ENCODE peak calls at places on chromosomes 13 and 19, in seven cellular contexts. T is HepG2, K is SK-N-SH, D is GM23338, E is HCT116, W is K562, S is HL-60. Y is an unnamed sample.

GRCh38 chr13:76019421-76020044 is 383.4 kb downstream of the LMO7 start:
- DNase-seq in D (peak), K (peak), S (no peak), T (peak), E (peak), W (no peak), Y (no peak)

GRCh38 chr13:24664726-24665409 is 15.3 kb upstream of the ATP12A start:
- DNase-seq in D (no peak), W (no peak), E (no peak), S (no peak), T (no peak), K (no peak), Y (no peak)

GRCh38 chr13:53004605-53005004 is 24.0 kb upstream of the OLFM4 start:
- DNase-seq in K (peak), S (no peak), E (no peak), T (no peak), W (no peak), D (no peak), Y (no peak)

GRCh38 chr19:13764821-13765394 is 586 bp downstream of the MRI1 start:
- DNase-seq in T (no peak), E (no peak), S (peak), W (peak), K (peak), D (peak), Y (no peak)

GRCh38 chr13:93341517-93341916 is 114.9 kb downstream of the GPC6 start:
- DNase-seq in W (no peak), T (no peak), S (no peak), E (no peak), D (no peak), K (no peak), Y (no peak)

GRCh38 chr13:82717249-82717648 is 1165.0 kb downstream of the SLITRK1 start:
- DNase-seq in W (no peak), K (no peak), T (no peak), S (no peak), E (no peak), D (no peak), Y (no peak)

GRCh38 chr13:101523732-101524131 is 71.3 kb downstream of the ITGBL1 start:
- DNase-seq in D (no peak), S (no peak), K (no peak), W (no peak), E (no peak), T (no peak), Y (no peak)

GRCh38 chr19:46112527-46112926 is 12.0 kb downstream of the IGFL3 start:
- DNase-seq in E (no peak), W (no peak), K (no peak), T (no peak), S (no peak), D (no peak), Y (no peak)

GRCh38 chr13:27592865-27593264 is 27.5 kb downstream of the LNX2 start:
- DNase-seq in E (no peak), S (no peak), D (no peak), W (no peak), T (no peak), K (no peak), Y (no peak)

GRCh38 chr19:50458396-50459066 is 17.8 kb upstream of the EMC10 start:
- DNase-seq in D (peak), W (no peak), T (no peak), S (no peak), K (no peak), E (no peak), Y (no peak)

GRCh38 chr13:112747256-112747655 is 57.4 kb downstream of the ATP11A start:
- DNase-seq in E (no peak), W (no peak), S (no peak), D (no peak), K (no peak), T (no peak), Y (no peak)

GRCh38 chr13:112179421-112179820 is 112.5 kb downstream of the SOX1 start:
- DNase-seq in W (no peak), D (no peak), K (no peak), T (no peak), E (no peak), S (no peak), Y (no peak)

GRCh38 chr13:43143591-43143990 is 120.2 kb downstream of the DNAJC15 start:
- DNase-seq in K (no peak), S (no peak), D (no peak), T (no peak), W (no peak), E (no peak), Y (no peak)

GRCh38 chr19:47226426-47227346 is 4.3 kb downstream of the BBC3 start:
- DNase-seq in K (peak), T (peak), S (peak), E (peak), W (peak), D (peak), Y (no peak)

GRCh38 chr13:28137556-28137955 is 789 bp upstream of the PAN3 start:
- DNase-seq in D (no peak), W (no peak), T (no peak), E (no peak), K (no peak), S (no peak), Y (no peak)

GRCh38 chr19:6248341-6248740 is 31.4 kb downstream of the MLLT1 start:
- DNase-seq in D (no peak), S (no peak), T (no peak), W (no peak), K (no peak), E (no peak), Y (no peak)

GRCh38 chr13:52809310-52809769 is 39.1 kb downstream of the PCDH8 start:
- DNase-seq in T (peak), K (peak), E (peak), D (peak), S (peak), W (peak), Y (peak)

GRCh38 chr13:84917252-84917878 is 881.9 kb downstream of the SLITRK6 start:
- DNase-seq in W (no peak), S (no peak), D (peak), E (no peak), T (peak), K (peak), Y (no peak)

DNA sequence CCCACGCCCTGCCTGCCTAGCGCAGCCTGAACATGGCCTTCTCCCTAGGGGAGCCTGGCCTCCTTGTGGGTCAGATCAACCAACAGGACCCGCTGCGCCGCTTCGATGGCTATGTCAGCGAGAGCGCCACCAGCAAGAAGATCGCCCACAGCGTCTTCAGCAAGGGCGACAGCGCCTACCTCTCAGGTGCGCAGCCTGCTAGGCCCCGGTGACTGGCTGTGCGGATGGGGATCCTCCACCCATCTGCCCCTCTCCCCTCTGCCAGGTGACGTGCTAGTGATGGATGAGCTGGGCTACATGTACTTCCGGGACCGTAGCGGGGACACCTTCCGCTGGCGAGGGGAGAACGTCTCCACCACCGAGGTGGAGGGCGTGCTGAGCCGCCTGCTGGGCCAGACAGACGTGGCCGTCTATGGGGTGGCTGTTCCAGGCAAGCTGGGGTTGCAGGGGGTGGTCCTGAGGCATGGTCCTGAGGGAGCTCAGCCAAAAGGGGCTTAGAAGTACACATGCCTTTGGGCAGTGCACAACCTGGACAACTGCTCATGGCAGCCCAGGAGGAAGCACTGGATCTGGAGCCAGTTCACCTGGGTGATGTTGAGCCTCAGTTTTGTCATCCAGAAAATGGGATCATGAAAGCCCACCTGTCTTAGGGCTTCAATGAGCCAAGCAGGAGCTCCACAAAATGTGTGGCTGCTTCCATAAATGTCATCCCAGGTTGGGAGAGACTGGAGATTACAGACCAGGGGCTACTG is 10.8 kb upstream of the PGLS start:
- DNase-seq in D (no peak), T (no peak), S (no peak), E (no peak), K (no peak), W (no peak), Y (no peak)
- TF ChIP-seq POLR2AphosphoS5 in D (no peak), T (no peak), S (no peak), E (no peak), K (no peak), W (no peak), Y (no peak)

GRCh38 chr13:36920612-36921185 is 661 bp upstream of the SMAD9 start:
- DNase-seq in W (no peak), S (no peak), T (no peak), K (no peak), D (peak), E (no peak), Y (no peak)
- H3K4me3 ChIP-seq in W (no peak), S (no peak), T (peak), K (peak), D (peak), E (no peak), Y (peak)

GRCh38 chr19:23507441-23507840 is 112.2 kb upstream of the ZNF91 start:
- DNase-seq in W (no peak), D (peak), T (no peak), E (no peak), K (no peak), S (no peak), Y (no peak)
- TF ChIP-seq REST in W (no peak), D (no peak), T (no peak), E (no peak), K (no peak), S (no peak), Y (no peak)

GRCh38 chr13:31001647-31002046 is 69.2 kb downstream of the TEX26 start:
- DNase-seq in T (peak), K (no peak), E (no peak), D (no peak), S (no peak), W (no peak), Y (no peak)
- TF ChIP-seq POLR2AphosphoS5 in T (no peak), K (no peak), E (no peak), D (no peak), S (no peak), W (no peak), Y (no peak)

GRCh38 chr19:52992109-52993004 is 21.4 kb upstream of the ERVV-1 start:
- DNase-seq in E (no peak), K (peak), W (peak), S (no peak), T (no peak), D (peak), Y (peak)
- H3K4me3 ChIP-seq in E (no peak), K (peak), W (peak), S (no peak), T (no peak), D (peak), Y (peak)

GRCh38 chr19:19447536-19448237 is 42.2 kb downstream of the GATAD2A start:
- DNase-seq in K (no peak), D (no peak), E (no peak), T (no peak), W (no peak), S (peak), Y (no peak)
- TF ChIP-seq REST in K (no peak), D (no peak), E (no peak), T (no peak), W (no peak), S (no peak), Y (no peak)

Y was measured in Panc1.